ENCODE peak calls at places on chromosome 10, in eight cellular contexts. Q is IMR-90, U is AG10803, J is tibial nerve, B is GM12865, I is suprapubic skin, R is fibroblast of lung, C is uterus. X is an unnamed sample.

GRCh38 chr10:3886666-3887251 is 101.8 kb upstream of the KLF6 start:
- DNase-seq in Q (peak), U (peak), J (no peak), B (peak), I (no peak), R (peak), C (peak), X (peak)

GRCh38 chr10:128859738-128860386 is 607.2 kb upstream of the MGMT start:
- DNase-seq in Q (no peak), U (peak), J (no peak), B (peak), I (no peak), R (peak), C (no peak), X (peak)

GRCh38 chr10:26448706-26449435 is 10.7 kb downstream of the APBB1IP start:
- DNase-seq in Q (no peak), U (no peak), J (no peak), B (peak), I (no peak), R (no peak), C (no peak), X (no peak)

GRCh38 chr10:85635650-85636049 is 730.9 kb downstream of the GRID1 start:
- DNase-seq in Q (no peak), U (no peak), J (no peak), B (no peak), I (no peak), R (no peak), C (no peak), X (no peak)

GRCh38 chr10:105328441-105328840 is 687.4 kb downstream of the SORCS3 start:
- DNase-seq in Q (no peak), U (no peak), J (no peak), B (no peak), I (no peak), R (no peak), C (no peak), X (no peak)

GRCh38 chr10:93261089-93261488 is 187.4 kb downstream of the CYP26A1 start:
- DNase-seq in Q (no peak), U (no peak), J (no peak), B (no peak), I (no peak), R (no peak), C (no peak), X (no peak)

GRCh38 chr10:88755753-88756152 is 4.1 kb upstream of the LIPN start:
- DNase-seq in Q (no peak), U (no peak), J (no peak), B (peak), I (no peak), R (no peak), C (no peak), X (no peak)

GRCh38 chr10:130430852-130431704 is 294.9 kb downstream of the GLRX3 start:
- DNase-seq in Q (no peak), U (no peak), J (no peak), B (no peak), I (no peak), R (no peak), C (no peak), X (peak)

GRCh38 chr10:22988581-22989360 is 60.9 kb downstream of the ARMC3 start:
- DNase-seq in Q (peak), U (peak), J (peak), B (peak), I (peak), R (peak), C (peak), X (peak)

GRCh38 chr10:48463318-48464003 is 141.4 kb downstream of the ARHGAP22 start:
- DNase-seq in Q (no peak), U (peak), J (no peak), B (no peak), I (peak), R (peak), C (peak), X (peak)

GRCh38 chr10:59167512-59167911 is 8.9 kb upstream of the PHYHIPL start:
- DNase-seq in Q (no peak), U (no peak), J (no peak), B (no peak), I (no peak), R (no peak), C (no peak), X (no peak)

GRCh38 chr10:75097666-75098285 is 13.7 kb upstream of the SAMD8 start:
- DNase-seq in Q (peak), U (peak), J (no peak), B (no peak), I (peak), R (peak), C (no peak), X (peak)

GRCh38 chr10:15879058-15879457 is 18.8 kb upstream of the MINDY3 start:
- DNase-seq in Q (peak), U (peak), J (no peak), B (peak), I (no peak), R (peak), C (no peak), X (no peak)

GRCh38 chr10:120392671-120393079 is 64.4 kb upstream of the PLPP4 start:
- DNase-seq in Q (no peak), U (no peak), J (no peak), B (no peak), I (no peak), R (no peak), C (no peak), X (no peak)

GRCh38 chr10:23786594-23786993 is 347.7 kb downstream of the OTUD1 start:
- DNase-seq in Q (no peak), U (no peak), J (no peak), B (no peak), I (no peak), R (no peak), C (no peak), X (no peak)

GRCh38 chr10:120514959-120515358 is 57.9 kb downstream of the PLPP4 start:
- DNase-seq in Q (no peak), U (no peak), J (no peak), B (no peak), I (no peak), R (no peak), C (no peak), X (no peak)

GRCh38 chr10:34723746-34724145 is 91.3 kb downstream of the PARD3 start:
- DNase-seq in Q (peak), U (peak), J (no peak), B (peak), I (no peak), R (peak), C (peak), X (peak)

GRCh38 chr10:67520924-67521520 is 175.0 kb downstream of the CTNNA3 start:
- DNase-seq in Q (peak), U (peak), J (no peak), B (peak), I (no peak), R (peak), C (peak), X (peak)

GRCh38 chr10:49615213-49615612 is 1.4 kb downstream of the CHAT start:
- DNase-seq in Q (no peak), U (no peak), J (no peak), B (no peak), I (peak), R (no peak), C (no peak), X (no peak)

GRCh38 chr10:12643279-12643678 is 293.9 kb downstream of the CAMK1D start:
- DNase-seq in Q (no peak), U (no peak), J (no peak), B (no peak), I (no peak), R (no peak), C (no peak), X (peak)

GRCh38 chr10:86964061-86964846 is 4.0 kb upstream of the ADIRF start:
- DNase-seq in Q (no peak), U (no peak), J (no peak), B (no peak), I (peak), R (no peak), C (peak), X (peak)

DNA sequence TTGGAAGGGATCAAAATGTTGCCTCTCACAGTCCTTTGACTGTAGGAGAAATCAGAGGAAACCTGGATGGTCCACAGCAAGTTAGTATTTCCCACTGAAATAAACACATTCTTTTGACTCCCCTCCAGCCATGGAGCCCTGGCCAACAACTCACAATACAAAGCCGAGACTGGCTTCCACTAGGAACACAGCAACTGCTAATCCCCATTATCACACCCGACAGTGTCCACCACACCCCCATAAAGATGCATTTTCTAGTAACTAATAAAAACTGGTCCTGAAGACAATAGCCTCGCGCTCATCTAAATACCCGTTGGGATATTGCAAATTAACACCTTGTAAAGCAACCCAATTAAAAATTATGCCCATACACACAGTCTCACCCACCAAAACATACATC is 768 bp upstream of the MACROH2A2 start:
- DNase-seq in Q (no peak), U (no peak), J (no peak), B (no peak), I (no peak), R (no peak), C (no peak), X (no peak)
- H3K4me3 ChIP-seq in Q (peak), U (peak), J (no peak), B (no peak), I (peak), R (no peak), C (peak), X (peak)

GRCh38 chr10:18333616-18334015 is 193.4 kb downstream of the CACNB2 start:
- DNase-seq in Q (no peak), U (peak), J (no peak), B (no peak), I (no peak), R (peak), C (no peak), X (no peak)
- H3K4me3 ChIP-seq in Q (no peak), U (no peak), J (no peak), B (no peak), I (no peak), R (no peak), C (no peak), X (peak)

DNA sequence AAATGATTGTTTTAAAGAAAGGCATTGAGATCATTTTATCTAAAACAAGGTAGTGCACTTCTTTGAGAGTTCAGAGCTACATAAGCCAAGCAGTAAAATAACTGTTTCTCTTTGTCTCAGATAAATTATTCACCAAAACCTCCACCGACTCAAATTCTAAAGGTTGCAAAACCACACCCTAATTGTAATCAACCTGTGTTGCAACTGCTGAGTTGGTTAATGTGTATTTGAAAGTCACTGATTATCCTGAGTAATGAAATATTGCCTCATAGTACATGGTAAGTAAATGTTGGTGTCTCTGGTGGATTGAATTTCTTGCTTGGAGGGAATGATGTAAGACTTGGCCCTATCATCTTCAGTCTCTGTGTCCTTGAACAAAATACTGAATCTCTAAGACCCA is 35.9 kb upstream of the CYP2C9 start:
- DNase-seq in Q (no peak), U (no peak), J (no peak), B (no peak), I (no peak), R (no peak), C (no peak), X (no peak)
- H3K4me3 ChIP-seq in Q (no peak), U (no peak), J (no peak), B (no peak), I (no peak), R (no peak), C (no peak), X (no peak)

GRCh38 chr10:101777857-101778145 is 1.9 kb upstream of the FGF8 start:
- DNase-seq in Q (no peak), U (no peak), J (no peak), B (no peak), I (no peak), R (no peak), C (no peak), X (no peak)
- H3K4me3 ChIP-seq in Q (no peak), U (no peak), J (no peak), B (no peak), I (no peak), R (no peak), C (no peak), X (no peak)

DNA sequence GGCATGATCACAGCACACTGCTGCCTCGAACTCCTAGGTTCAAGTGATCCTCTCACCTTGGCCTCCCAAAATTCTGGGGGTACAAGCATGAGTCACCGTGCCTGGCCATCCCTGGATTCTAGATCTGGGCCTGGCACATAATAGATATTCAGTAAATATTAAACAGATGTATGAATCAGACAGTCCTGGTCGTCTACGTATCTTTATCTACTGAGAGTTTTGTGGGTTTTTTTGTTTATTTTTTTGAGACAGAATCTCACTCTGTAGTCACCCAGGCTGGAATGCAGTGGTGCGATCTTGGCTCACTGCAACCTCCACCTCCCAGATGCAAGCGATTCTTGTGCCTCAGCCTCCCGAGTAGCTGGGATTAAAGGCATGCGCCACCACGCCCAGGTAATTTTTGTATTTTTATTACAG is 24.3 kb upstream of the ITGB1 start:
- DNase-seq in Q (peak), U (peak), J (no peak), B (no peak), I (no peak), R (peak), C (no peak), X (no peak)
- H3K4me3 ChIP-seq in Q (no peak), U (no peak), J (no peak), B (no peak), I (no peak), R (no peak), C (no peak), X (no peak)